ENCODE peak calls at places on chromosomes 3 and 15, in six cellular contexts. One of them, this sample, is unnamed.

GRCh38 chr3:46640927-46641326 is 28.6 kb downstream of the FAM240A start:
- DNase-seq in foreskin keratinocyte: no peak
- DNase-seq in uterus: no peak
- DNase-seq in adrenal gland: no peak
- DNase-seq in ovary: no peak
- DNase-seq in A549: no peak
- DNase-seq in this sample: no peak

GRCh38 chr3:140896997-140897396 is 44.6 kb upstream of the SLC25A36 start:
- DNase-seq in foreskin keratinocyte: no peak
- DNase-seq in uterus: no peak
- DNase-seq in adrenal gland: no peak
- DNase-seq in ovary: no peak
- DNase-seq in A549: no peak
- DNase-seq in this sample: no peak

GRCh38 chr3:183342824-183343223 is 85.6 kb downstream of the MCF2L2 start:
- DNase-seq in foreskin keratinocyte: no peak
- DNase-seq in uterus: no peak
- DNase-seq in adrenal gland: no peak
- DNase-seq in ovary: no peak
- DNase-seq in A549: no peak
- DNase-seq in this sample: no peak

GRCh38 chr15:74261685-74262084 is 25.6 kb downstream of the CCDC33 start:
- DNase-seq in foreskin keratinocyte: no peak
- DNase-seq in uterus: no peak
- DNase-seq in adrenal gland: no peak
- DNase-seq in ovary: no peak
- DNase-seq in A549: no peak
- DNase-seq in this sample: no peak

GRCh38 chr3:72924055-72924454 is 36.2 kb downstream of the GXYLT2 start:
- DNase-seq in foreskin keratinocyte: no peak
- DNase-seq in uterus: no peak
- DNase-seq in adrenal gland: no peak
- DNase-seq in ovary: no peak
- DNase-seq in A549: no peak
- DNase-seq in this sample: no peak

GRCh38 chr15:64144565-64145281 is 6.8 kb upstream of the SNX22 start:
- DNase-seq in foreskin keratinocyte: no peak
- DNase-seq in uterus: no peak
- DNase-seq in adrenal gland: no peak
- DNase-seq in ovary: no peak
- DNase-seq in A549: no peak
- DNase-seq in this sample: peak; percentile 45

GRCh38 chr3:42476225-42477160 is 25.9 kb upstream of the VIPR1 start:
- DNase-seq in foreskin keratinocyte: no peak
- DNase-seq in uterus: no peak
- DNase-seq in adrenal gland: peak; percentile 46
- DNase-seq in ovary: no peak
- DNase-seq in A549: no peak
- DNase-seq in this sample: no peak

GRCh38 chr15:56598991-56599390 is 134.1 kb upstream of the MNS1 start:
- DNase-seq in foreskin keratinocyte: peak; percentile 26
- DNase-seq in uterus: no peak
- DNase-seq in adrenal gland: no peak
- DNase-seq in ovary: no peak
- DNase-seq in A549: no peak
- DNase-seq in this sample: no peak

GRCh38 chr15:94015324-94015723 is 216.0 kb upstream of the MCTP2 start:
- DNase-seq in foreskin keratinocyte: no peak
- DNase-seq in uterus: no peak
- DNase-seq in adrenal gland: no peak
- DNase-seq in ovary: no peak
- DNase-seq in A549: no peak
- DNase-seq in this sample: no peak

GRCh38 chr3:142152349-142152748 is 3.0 kb upstream of the TFDP2 start:
- DNase-seq in foreskin keratinocyte: no peak
- DNase-seq in uterus: no peak
- DNase-seq in adrenal gland: no peak
- DNase-seq in ovary: no peak
- DNase-seq in A549: no peak
- DNase-seq in this sample: no peak

GRCh38 chr15:76996526-76997401 is 1.8 kb downstream of the PSTPIP1 start:
- DNase-seq in foreskin keratinocyte: no peak
- DNase-seq in uterus: peak; percentile 26
- DNase-seq in adrenal gland: no peak
- DNase-seq in ovary: peak; percentile 23
- DNase-seq in A549: no peak
- DNase-seq in this sample: peak; percentile 65

GRCh38 chr3:16728762-16729745 is 123.8 kb upstream of the DAZL start:
- DNase-seq in foreskin keratinocyte: peak; percentile 57
- DNase-seq in uterus: no peak
- DNase-seq in adrenal gland: no peak
- DNase-seq in ovary: no peak
- DNase-seq in A549: no peak
- DNase-seq in this sample: no peak

GRCh38 chr3:149751551-149751950 is 738 bp downstream of the COMMD2 start:
- DNase-seq in foreskin keratinocyte: no peak
- DNase-seq in uterus: no peak
- DNase-seq in adrenal gland: no peak
- DNase-seq in ovary: no peak
- DNase-seq in A549: no peak
- DNase-seq in this sample: no peak

GRCh38 chr3:123110953-123111615 is 44.3 kb downstream of the PDIA5 start:
- DNase-seq in foreskin keratinocyte: no peak
- DNase-seq in uterus: no peak
- DNase-seq in adrenal gland: no peak
- DNase-seq in ovary: no peak
- DNase-seq in A549: no peak
- DNase-seq in this sample: no peak

GRCh38 chr15:27530994-27531393 is 560.0 kb downstream of the GABRG3 start:
- DNase-seq in foreskin keratinocyte: no peak
- DNase-seq in uterus: no peak
- DNase-seq in adrenal gland: no peak
- DNase-seq in ovary: no peak
- DNase-seq in A549: no peak
- DNase-seq in this sample: no peak

GRCh38 chr15:27532358-27532757 is 561.4 kb downstream of the GABRG3 start:
- DNase-seq in foreskin keratinocyte: no peak
- DNase-seq in uterus: no peak
- DNase-seq in adrenal gland: no peak
- DNase-seq in ovary: no peak
- DNase-seq in A549: no peak
- DNase-seq in this sample: no peak

GRCh38 chr15:27527490-27528067 is 556.6 kb downstream of the GABRG3 start:
- DNase-seq in foreskin keratinocyte: no peak
- DNase-seq in uterus: no peak
- DNase-seq in adrenal gland: no peak
- DNase-seq in ovary: no peak
- DNase-seq in A549: no peak
- DNase-seq in this sample: no peak
- TF ChIP-seq CTCF in foreskin keratinocyte: peak; percentile 24
- TF ChIP-seq CTCF in uterus: no peak
- TF ChIP-seq CTCF in adrenal gland: no peak
- TF ChIP-seq CTCF in ovary: no peak
- TF ChIP-seq CTCF in A549: peak; percentile 25
- TF ChIP-seq CTCF in this sample: no peak

GRCh38 chr3:40054568-40055222 is 245.3 kb downstream of the MYRIP start:
- DNase-seq in foreskin keratinocyte: no peak
- DNase-seq in uterus: no peak
- DNase-seq in adrenal gland: no peak
- DNase-seq in ovary: no peak
- DNase-seq in A549: no peak
- DNase-seq in this sample: no peak
- H3K27ac ChIP-seq in foreskin keratinocyte: no peak overlapping the region
- H3K27ac ChIP-seq in uterus: no peak overlapping the region
- H3K27ac ChIP-seq in adrenal gland: no peak overlapping the region
- H3K27ac ChIP-seq in ovary: no peak overlapping the region
- H3K27ac ChIP-seq in A549: no peak overlapping the region
- H3K27ac ChIP-seq in this sample: no peak overlapping the region

GRCh38 chr15:88141490-88141889 is 115.0 kb downstream of the NTRK3 start:
- DNase-seq in foreskin keratinocyte: no peak
- DNase-seq in uterus: no peak
- DNase-seq in adrenal gland: no peak
- DNase-seq in ovary: no peak
- DNase-seq in A549: no peak
- DNase-seq in this sample: no peak
- TF ChIP-seq CTCF in foreskin keratinocyte: no peak
- TF ChIP-seq CTCF in uterus: no peak
- TF ChIP-seq CTCF in adrenal gland: no peak
- TF ChIP-seq CTCF in ovary: no peak
- TF ChIP-seq CTCF in A549: no peak
- TF ChIP-seq CTCF in this sample: no peak

DNA sequence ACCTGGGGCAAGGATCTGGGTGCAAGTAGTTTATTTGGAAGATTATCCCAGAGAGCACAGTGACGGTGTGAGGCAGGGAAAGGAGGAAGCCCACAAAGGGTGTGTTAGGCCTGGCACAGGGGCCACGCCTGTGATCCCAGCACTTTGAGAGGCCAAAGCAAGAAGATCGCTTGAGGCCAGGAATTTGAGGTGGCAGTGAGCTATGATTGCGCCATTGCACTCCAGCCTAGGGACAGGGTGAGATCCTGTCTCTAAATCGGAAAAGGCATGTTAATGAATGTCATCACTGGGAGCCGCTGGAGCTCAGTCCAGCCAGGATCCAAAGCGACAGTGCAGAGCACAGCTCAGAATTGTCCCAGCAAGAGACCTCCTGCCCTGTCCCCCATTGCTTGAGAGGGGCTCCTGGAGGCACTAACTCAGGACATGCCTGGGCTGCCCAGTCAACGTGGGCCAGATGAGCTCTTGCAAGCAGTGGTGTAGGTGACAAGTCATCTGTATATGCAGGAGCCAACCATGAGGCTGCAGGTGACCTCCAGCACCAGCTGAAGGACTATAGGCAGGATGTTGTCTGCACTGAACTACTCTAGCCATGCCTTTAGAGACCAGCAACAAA is 15.0 kb upstream of the FBLN2 start:
- DNase-seq in foreskin keratinocyte: no peak
- DNase-seq in uterus: peak; percentile 9
- DNase-seq in adrenal gland: no peak
- DNase-seq in ovary: no peak
- DNase-seq in A549: no peak
- DNase-seq in this sample: no peak
- H3K27ac ChIP-seq in foreskin keratinocyte: no peak overlapping the region
- H3K27ac ChIP-seq in uterus: no peak overlapping the region
- H3K27ac ChIP-seq in adrenal gland: no peak overlapping the region
- H3K27ac ChIP-seq in ovary: no peak overlapping the region
- H3K27ac ChIP-seq in A549: peak overlapping the region; percentile 36
- H3K27ac ChIP-seq in this sample: no peak overlapping the region

GRCh38 chr15:40339621-40339945 is 1.2 kb downstream of the CCDC9B start:
- DNase-seq in foreskin keratinocyte: no peak
- DNase-seq in uterus: no peak
- DNase-seq in adrenal gland: no peak
- DNase-seq in ovary: no peak
- DNase-seq in A549: no peak
- DNase-seq in this sample: no peak
- TF ChIP-seq CTCF in foreskin keratinocyte: peak; percentile 49
- TF ChIP-seq CTCF in uterus: no peak
- TF ChIP-seq CTCF in adrenal gland: no peak
- TF ChIP-seq CTCF in ovary: no peak
- TF ChIP-seq CTCF in A549: peak; percentile 20
- TF ChIP-seq CTCF in this sample: peak; percentile 27

GRCh38 chr3:45034612-45035252 is 8.6 kb downstream of the CLEC3B start:
- DNase-seq in foreskin keratinocyte: no peak
- DNase-seq in uterus: no peak
- DNase-seq in adrenal gland: peak; percentile 65
- DNase-seq in ovary: no peak
- DNase-seq in A549: no peak
- DNase-seq in this sample: peak; percentile 82
- H3K27ac ChIP-seq in foreskin keratinocyte: no peak overlapping the region
- H3K27ac ChIP-seq in uterus: peak overlapping the region; percentile 60
- H3K27ac ChIP-seq in adrenal gland: no peak overlapping the region
- H3K27ac ChIP-seq in ovary: no peak overlapping the region
- H3K27ac ChIP-seq in A549: no peak overlapping the region
- H3K27ac ChIP-seq in this sample: peak overlapping the region; percentile 55

This sample was measured in sigmoid colon.